ENCODE peak calls at places on chromosomes 7 and 10, in four cellular contexts. Z is GM20000; D is hippocampal formation; J is effector memory CD8-positive, alpha-beta T cell. I is an unnamed sample.

GRCh38 chr7:35729061-35729783 is 34.3 kb upstream of the HERPUD2 start:
- DNase-seq in Z (peak; percentile 58), J (peak; percentile 61), D (no peak), I (no peak)

GRCh38 chr10:14659626-14660196 is 115.0 kb downstream of the FAM107B start:
- DNase-seq in J (peak; percentile 50), Z (peak; percentile 68), D (no peak), I (peak; percentile 54)

GRCh38 chr10:128028508-128029279 is 97.5 kb downstream of the MKI67 start:
- DNase-seq in D (no peak), Z (no peak), J (no peak), I (no peak)

GRCh38 chr7:80498481-80499349 is 13.1 kb downstream of the GNAT3 start:
- DNase-seq in D (no peak), Z (no peak), J (no peak), I (no peak)

GRCh38 chr10:3382092-3382491 is 209.5 kb upstream of the PITRM1 start:
- DNase-seq in J (no peak), D (no peak), Z (no peak), I (no peak)

GRCh38 chr7:25857376-25858067 is 294.5 kb upstream of the NFE2L3 start:
- DNase-seq in D (no peak), Z (no peak), J (no peak), I (no peak)

GRCh38 chr10:35182631-35183510 is 56.2 kb downstream of the CREM start:
- DNase-seq in J (no peak), Z (no peak), D (no peak), I (no peak)

GRCh38 chr10:12081879-12082560 is 13.3 kb downstream of the DHTKD1 start:
- DNase-seq in J (no peak), Z (no peak), D (no peak), I (no peak)

GRCh38 chr7:139995034-139995915 is 67.5 kb downstream of the PARP12 start:
- DNase-seq in J (no peak), D (peak; percentile 74), Z (no peak), I (no peak)

GRCh38 chr10:30529373-30529998 is 95.5 kb downstream of the MAP3K8 start:
- DNase-seq in Z (peak; percentile 47), J (peak; percentile 81), D (no peak), I (peak; percentile 91)

GRCh38 chr10:35372329-35372728 is 36.0 kb downstream of the CCNY start:
- DNase-seq in J (no peak), D (no peak), Z (no peak), I (peak; percentile 27)

GRCh38 chr10:43257210-43258031 is 9.4 kb downstream of the RASGEF1A start:
- DNase-seq in Z (peak; percentile 18), D (no peak), J (no peak), I (no peak)

GRCh38 chr7:156988605-156989185 is 21.8 kb downstream of the MNX1 start:
- DNase-seq in Z (no peak), D (no peak), J (no peak), I (no peak)

GRCh38 chr10:103852189-103852711 is 3.1 kb downstream of the SH3PXD2A start:
- DNase-seq in J (no peak), D (no peak), Z (no peak), I (no peak)

GRCh38 chr10:86170255-86171153 is 196.1 kb downstream of the GRID1 start:
- DNase-seq in Z (peak; percentile 20), J (no peak), D (no peak), I (peak; percentile 69)

GRCh38 chr7:24573554-24574338 is 494 bp downstream of the PALS2 start:
- DNase-seq in D (no peak), J (peak; percentile 26), Z (peak; percentile 80), I (peak; percentile 28)

GRCh38 chr10:35027567-35027966 is 62.6 kb downstream of the CUL2 start:
- DNase-seq in J (no peak), D (no peak), Z (no peak), I (no peak)

GRCh38 chr7:142009142-142009541 is 13.5 kb downstream of the MGAM start:
- DNase-seq in J (no peak), D (no peak), Z (no peak), I (no peak)

GRCh38 chr7:18313970-18314369 is 181.6 kb upstream of the HDAC9 start:
- DNase-seq in D (no peak), J (no peak), Z (no peak), I (no peak)

GRCh38 chr10:94000638-94001420 is 7.1 kb downstream of the PLCE1 start:
- DNase-seq in Z (no peak), D (no peak), J (no peak), I (no peak)

GRCh38 chr10:131625041-131625440 is 275.8 kb upstream of the PPP2R2D start:
- DNase-seq in D (no peak), Z (no peak), J (no peak), I (no peak)

GRCh38 chr7:39453743-39454355 is 112.4 kb upstream of the YAE1 start:
- DNase-seq in J (peak; percentile 28), Z (peak; percentile 55), D (no peak), I (peak; percentile 53)

GRCh38 chr7:117302396-117302795 is 20.5 kb downstream of the WNT2 start:
- DNase-seq in D (no peak), J (no peak), Z (no peak), I (no peak)

GRCh38 chr7:88091988-88092675 is 127.7 kb downstream of the SRI start:
- DNase-seq in J (no peak), Z (no peak), D (no peak), I (no peak)

GRCh38 chr7:41544241-41544640 is 158.6 kb downstream of the INHBA start:
- DNase-seq in Z (no peak), J (no peak), D (no peak), I (no peak)

GRCh38 chr10:17423641-17424186 is 30.7 kb downstream of the ST8SIA6 start:
- DNase-seq in Z (no peak), J (no peak), D (no peak), I (no peak)

GRCh38 chr10:48476279-48476982 is 128.4 kb downstream of the ARHGAP22 start:
- DNase-seq in J (no peak), Z (no peak), D (no peak), I (no peak)

GRCh38 chr7:83457022-83457892 is 191.7 kb downstream of the SEMA3E start:
- DNase-seq in D (no peak), Z (no peak), J (no peak), I (no peak)

GRCh38 chr10:70299876-70300275 is 16.1 kb upstream of the NPFFR1 start:
- DNase-seq in D (no peak), Z (no peak), J (no peak), I (no peak)

GRCh38 chr7:90178592-90179279 is 24.5 kb downstream of the STEAP1 start:
- DNase-seq in Z (peak; percentile 29), D (no peak), J (no peak), I (peak; percentile 8)

GRCh38 chr7:138527746-138528223 is 67.7 kb downstream of the TRIM24 start:
- DNase-seq in Z (no peak), D (no peak), J (no peak), I (no peak)

GRCh38 chr10:127092916-127093315 is 103.5 kb downstream of the INSYN2A start:
- DNase-seq in D (no peak), Z (no peak), J (no peak), I (no peak)

GRCh38 chr7:44616545-44616944 is 10.1 kb downstream of the OGDH start:
- DNase-seq in D (no peak), Z (no peak), J (no peak), I (no peak)

GRCh38 chr7:30896783-30897617 is 14.7 kb upstream of the AQP1 start:
- DNase-seq in J (no peak), Z (no peak), D (no peak), I (no peak)

GRCh38 chr7:125511310-125511709 is 581.7 kb upstream of the POT1 start:
- DNase-seq in J (no peak), D (no peak), Z (no peak), I (no peak)

GRCh38 chr7:27316311-27316710 is 73.7 kb downstream of the EVX1 start:
- DNase-seq in Z (no peak), D (no peak), J (no peak), I (no peak)

I was measured in KG1.